ENCODE peak calls at places on chromosomes 3 and 15, in four cellular contexts. One of them, this sample, is unnamed.

GRCh38 chr3:169454823-169455222 is 208.7 kb downstream of the MECOM start:
- ATAC-seq in CD8-positive, alpha-beta T cell: no peak
- ATAC-seq in right cardiac atrium: peak; percentile 82
- ATAC-seq in upper lobe of right lung: no peak
- ATAC-seq in this sample: peak; percentile 65

GRCh38 chr3:125634346-125634964 is 39.2 kb upstream of the OSBPL11 start:
- ATAC-seq in CD8-positive, alpha-beta T cell: no peak
- ATAC-seq in right cardiac atrium: no peak
- ATAC-seq in upper lobe of right lung: peak; percentile 60
- ATAC-seq in this sample: no peak

GRCh38 chr15:79283252-79284048 is 928 bp downstream of the ANKRD34C start:
- ATAC-seq in CD8-positive, alpha-beta T cell: peak; percentile 34
- ATAC-seq in right cardiac atrium: peak; percentile 84
- ATAC-seq in upper lobe of right lung: peak; percentile 84
- ATAC-seq in this sample: no peak

GRCh38 chr3:72909591-72909990 is 21.7 kb downstream of the GXYLT2 start:
- ATAC-seq in CD8-positive, alpha-beta T cell: no peak
- ATAC-seq in right cardiac atrium: no peak
- ATAC-seq in upper lobe of right lung: no peak
- ATAC-seq in this sample: no peak

GRCh38 chr3:42830437-42831320 is 21.4 kb downstream of the ACKR2 start:
- ATAC-seq in CD8-positive, alpha-beta T cell: peak; percentile 36
- ATAC-seq in right cardiac atrium: no peak
- ATAC-seq in upper lobe of right lung: peak; percentile 61
- ATAC-seq in this sample: peak; percentile 53

GRCh38 chr3:150825916-150826377 is 63.0 kb upstream of the SIAH2 start:
- ATAC-seq in CD8-positive, alpha-beta T cell: no peak
- ATAC-seq in right cardiac atrium: peak; percentile 14
- ATAC-seq in upper lobe of right lung: no peak
- ATAC-seq in this sample: no peak

GRCh38 chr15:91525746-91526145 is 327.8 kb upstream of the SLCO3A1 start:
- ATAC-seq in CD8-positive, alpha-beta T cell: no peak
- ATAC-seq in right cardiac atrium: peak; percentile 61
- ATAC-seq in upper lobe of right lung: no peak
- ATAC-seq in this sample: no peak

GRCh38 chr3:39531681-39532080 is 64.2 kb downstream of the MOBP start:
- ATAC-seq in CD8-positive, alpha-beta T cell: no peak
- ATAC-seq in right cardiac atrium: peak; percentile 95
- ATAC-seq in upper lobe of right lung: no peak
- ATAC-seq in this sample: peak; percentile 74

GRCh38 chr15:76168237-76168984 is 108.6 kb downstream of the TMEM266 start:
- ATAC-seq in CD8-positive, alpha-beta T cell: no peak
- ATAC-seq in right cardiac atrium: no peak
- ATAC-seq in upper lobe of right lung: no peak
- ATAC-seq in this sample: no peak

GRCh38 chr15:85871545-85871944 is 76.8 kb upstream of the KLHL25 start:
- ATAC-seq in CD8-positive, alpha-beta T cell: no peak
- ATAC-seq in right cardiac atrium: no peak
- ATAC-seq in upper lobe of right lung: no peak
- ATAC-seq in this sample: no peak

GRCh38 chr3:178507507-178508442 is 28.5 kb upstream of the KCNMB2 start:
- ATAC-seq in CD8-positive, alpha-beta T cell: no peak
- ATAC-seq in right cardiac atrium: peak; percentile 84
- ATAC-seq in upper lobe of right lung: no peak
- ATAC-seq in this sample: no peak
- H3K27ac ChIP-seq in CD8-positive, alpha-beta T cell: no peak overlapping the region
- H3K27ac ChIP-seq in right cardiac atrium: peak overlapping the region; percentile 88
- H3K27ac ChIP-seq in upper lobe of right lung: no peak overlapping the region
- H3K27ac ChIP-seq in this sample: no peak overlapping the region

GRCh38 chr3:112640864-112641751 is at the start of gene CCDC80:
- ATAC-seq in CD8-positive, alpha-beta T cell: no peak
- ATAC-seq in right cardiac atrium: peak; percentile 77
- ATAC-seq in upper lobe of right lung: no peak
- ATAC-seq in this sample: peak; percentile 72

GRCh38 chr3:112640333-112640863 is 545 bp downstream of the CCDC80 start:
- ATAC-seq in CD8-positive, alpha-beta T cell: no peak
- ATAC-seq in right cardiac atrium: peak; percentile 44
- ATAC-seq in upper lobe of right lung: no peak
- ATAC-seq in this sample: peak; percentile 62

GRCh38 chr3:112643621-112644236 is 2.8 kb upstream of the CCDC80 start:
- ATAC-seq in CD8-positive, alpha-beta T cell: peak; percentile 31
- ATAC-seq in right cardiac atrium: no peak
- ATAC-seq in upper lobe of right lung: no peak
- ATAC-seq in this sample: no peak

GRCh38 chr3:112644453-112644852 is 3.5 kb upstream of the CCDC80 start:
- ATAC-seq in CD8-positive, alpha-beta T cell: no peak
- ATAC-seq in right cardiac atrium: no peak
- ATAC-seq in upper lobe of right lung: no peak
- ATAC-seq in this sample: no peak

DNA sequence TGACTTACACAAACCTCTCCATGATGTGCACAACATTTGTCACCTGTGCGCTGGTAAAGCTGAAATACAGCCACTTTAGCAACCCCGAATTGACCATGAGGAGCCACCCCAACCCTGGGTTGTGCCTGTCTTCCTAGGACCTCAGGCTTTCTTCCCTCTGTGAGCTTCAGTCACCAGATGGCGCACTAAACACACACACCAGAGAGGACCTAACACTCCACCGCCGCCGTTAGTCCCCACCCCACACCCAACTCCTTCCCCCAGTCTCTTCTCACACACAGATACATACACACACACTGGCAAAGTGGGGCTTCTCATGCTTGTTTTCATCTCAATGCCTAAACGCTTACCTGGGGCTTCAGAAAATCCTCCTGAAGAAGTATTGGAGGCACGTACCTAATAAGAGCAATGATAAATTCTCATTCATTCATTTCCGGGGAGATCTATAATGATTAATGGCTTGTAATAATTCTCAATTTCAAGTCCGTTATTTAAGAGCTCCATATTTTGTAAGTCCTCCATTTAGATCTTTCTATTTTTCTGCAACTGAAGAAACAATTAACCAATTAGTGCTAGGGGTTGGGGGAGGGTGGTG is 2.1 kb upstream of the CCDC80 start:
- ATAC-seq in CD8-positive, alpha-beta T cell: peak; percentile 97
- ATAC-seq in right cardiac atrium: peak; percentile 90
- ATAC-seq in upper lobe of right lung: peak; percentile 95
- ATAC-seq in this sample: peak; percentile 64
- H3K4me3 ChIP-seq in CD8-positive, alpha-beta T cell: no peak overlapping the region
- H3K4me3 ChIP-seq in right cardiac atrium: no peak overlapping the region
- H3K4me3 ChIP-seq in upper lobe of right lung: no peak overlapping the region
- H3K4me3 ChIP-seq in this sample: peak overlapping the region; percentile 18

GRCh38 chr15:71440479-71441071 is 325.3 kb downstream of the THSD4 start:
- ATAC-seq in CD8-positive, alpha-beta T cell: no peak
- ATAC-seq in right cardiac atrium: peak; percentile 52
- ATAC-seq in upper lobe of right lung: peak; percentile 61
- ATAC-seq in this sample: no peak
- H3K27ac ChIP-seq in CD8-positive, alpha-beta T cell: no peak overlapping the region
- H3K27ac ChIP-seq in right cardiac atrium: no peak overlapping the region
- H3K27ac ChIP-seq in upper lobe of right lung: no peak overlapping the region
- H3K27ac ChIP-seq in this sample: no peak overlapping the region

DNA sequence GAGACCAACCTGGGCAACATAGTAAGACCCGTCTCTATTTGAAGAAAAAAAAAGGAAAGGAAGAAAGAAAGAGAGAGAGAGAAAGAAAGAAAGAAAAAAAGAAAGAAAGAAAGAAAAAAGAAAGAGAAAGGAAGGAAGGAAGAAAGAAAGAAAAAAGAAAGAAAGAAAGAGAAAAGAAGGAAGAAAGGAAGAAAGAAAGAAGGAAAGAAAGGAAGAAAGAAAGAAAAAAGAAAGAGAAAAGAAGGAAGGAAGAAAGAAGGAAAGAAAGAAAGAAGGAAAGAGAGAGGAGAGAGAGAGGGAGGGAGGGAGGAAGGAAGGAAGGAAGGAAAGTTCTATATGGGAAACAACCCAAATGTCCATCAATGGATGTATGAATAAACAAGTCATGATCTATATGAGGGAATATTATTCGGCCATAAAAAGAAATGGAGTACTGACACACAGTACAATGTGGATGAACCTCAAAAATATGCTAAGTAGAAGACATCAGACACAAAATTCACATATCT is 28.8 kb upstream of the TM4SF1 start:
- ATAC-seq in CD8-positive, alpha-beta T cell: no peak
- ATAC-seq in right cardiac atrium: no peak
- ATAC-seq in upper lobe of right lung: no peak
- ATAC-seq in this sample: no peak
- H3K4me3 ChIP-seq in CD8-positive, alpha-beta T cell: no peak overlapping the region
- H3K4me3 ChIP-seq in right cardiac atrium: no peak overlapping the region
- H3K4me3 ChIP-seq in upper lobe of right lung: no peak overlapping the region
- H3K4me3 ChIP-seq in this sample: no peak overlapping the region

DNA sequence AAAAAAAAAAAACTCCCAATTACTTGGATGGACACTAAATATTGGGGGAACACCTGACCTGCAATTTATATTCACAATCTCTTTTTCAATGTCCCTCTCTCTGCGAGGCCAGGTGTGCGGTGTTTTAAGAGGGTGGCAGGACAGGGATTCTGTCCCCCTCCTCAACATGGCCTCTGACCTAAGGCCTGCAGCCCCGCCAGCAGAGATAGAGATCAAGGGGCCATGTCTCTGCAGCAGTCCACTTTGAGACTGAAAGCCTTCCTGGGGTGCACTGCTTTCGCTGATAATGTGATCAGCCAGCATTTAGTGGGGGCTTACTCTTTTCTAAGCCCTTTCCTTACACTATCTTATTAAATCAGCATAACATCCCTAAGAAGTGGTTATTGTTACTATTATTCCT is 419.9 kb downstream of the OCA2 start:
- ATAC-seq in CD8-positive, alpha-beta T cell: no peak
- ATAC-seq in right cardiac atrium: no peak
- ATAC-seq in upper lobe of right lung: no peak
- ATAC-seq in this sample: no peak
- H3K27ac ChIP-seq in CD8-positive, alpha-beta T cell: no peak overlapping the region
- H3K27ac ChIP-seq in right cardiac atrium: no peak overlapping the region
- H3K27ac ChIP-seq in upper lobe of right lung: no peak overlapping the region
- H3K27ac ChIP-seq in this sample: no peak overlapping the region

This sample was measured in gastroesophageal sphincter.